ENCODE peak calls at places on chromosome 13, in five cellular contexts. B is CD8-positive, alpha-beta T cell; S is suprapubic skin; T is pancreas; A is Peyer's patch. J is an unnamed sample.

GRCh38 chr13:30846311-30846710 is 59.8 kb upstream of the MEDAG start:
- DNase-seq in A (no peak), S (no peak), B (no peak), T (no peak), J (no peak)

GRCh38 chr13:112881656-112882554 is 87.1 kb upstream of the MCF2L start:
- DNase-seq in T (no peak), B (no peak), S (no peak), A (no peak), J (no peak)

GRCh38 chr13:30806784-30807183 is 71.4 kb downstream of the ALOX5AP start:
- DNase-seq in B (no peak), T (no peak), A (no peak), S (no peak), J (no peak)

GRCh38 chr13:99403458-99403971 is 96.3 kb upstream of the GPR183 start:
- DNase-seq in B (no peak), T (no peak), A (no peak), S (peak; percentile 58), J (no peak)

GRCh38 chr13:42524487-42525034 is 49.4 kb upstream of the TNFSF11 start:
- DNase-seq in S (no peak), B (no peak), A (no peak), T (no peak), J (no peak)

GRCh38 chr13:59979589-59979988 is 184.1 kb downstream of the DIAPH3 start:
- DNase-seq in B (no peak), T (no peak), A (no peak), S (no peak), J (no peak)

GRCh38 chr13:42497798-42498197 is 76.2 kb upstream of the TNFSF11 start:
- DNase-seq in T (no peak), B (no peak), A (no peak), S (no peak), J (peak; percentile 92)

GRCh38 chr13:33610471-33611015 is 207.4 kb upstream of the RFC3 start:
- DNase-seq in B (peak; percentile 14), T (no peak), A (peak; percentile 37), S (no peak), J (no peak)

GRCh38 chr13:94858856-94859811 is 146.8 kb upstream of the SOX21 start:
- DNase-seq in A (no peak), S (peak; percentile 81), T (no peak), B (no peak), J (no peak)

GRCh38 chr13:60226507-60226906 is 62.8 kb upstream of the DIAPH3 start:
- DNase-seq in T (peak; percentile 14), A (no peak), S (no peak), B (no peak), J (peak; percentile 20)

GRCh38 chr13:86960876-86961275 is 710.3 kb upstream of the SLITRK5 start:
- DNase-seq in A (no peak), T (no peak), S (no peak), B (no peak), J (no peak)

GRCh38 chr13:21638319-21639282 is 32.3 kb upstream of the FGF9 start:
- DNase-seq in B (peak; percentile 42), T (no peak), S (no peak), A (no peak), J (peak; percentile 47)

GRCh38 chr13:32147193-32147592 is 115.6 kb downstream of the FRY start:
- DNase-seq in B (no peak), T (no peak), A (no peak), S (no peak), J (no peak)

GRCh38 chr13:101835920-101836319 is 383.4 kb downstream of the ITGBL1 start:
- DNase-seq in T (no peak), B (no peak), S (no peak), A (no peak), J (no peak)
- TF ChIP-seq CTCF in T (no peak), B (no peak), S (no peak), A (no peak), J (no peak)

DNA sequence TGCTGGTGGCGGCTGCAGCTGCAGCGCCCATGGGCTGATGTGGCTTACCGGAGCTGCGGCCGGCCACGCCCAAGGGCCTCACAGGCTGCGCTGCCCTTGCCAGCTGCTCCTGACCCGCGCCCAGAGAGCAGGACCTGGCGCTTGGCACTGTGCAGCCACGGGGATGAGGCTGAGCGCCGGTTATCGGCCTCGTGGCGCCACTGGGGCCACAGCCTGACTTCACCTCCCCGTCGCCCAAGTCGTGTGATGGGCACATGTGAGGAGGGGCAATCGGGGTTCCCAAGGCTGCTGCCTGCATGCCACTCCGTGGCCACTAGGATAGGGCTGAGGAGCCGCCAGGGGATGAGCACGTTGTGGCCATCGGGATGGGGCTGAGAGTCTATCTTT is 77.2 kb upstream of the PABPC3 start:
- DNase-seq in T (no peak), A (no peak), B (no peak), S (no peak), J (no peak)
- H3K4me3 ChIP-seq in T (peak overlapping the region; percentile 39), A (no peak overlapping the region), B (no peak overlapping the region), S (peak overlapping the region; percentile 34), J (no peak overlapping the region)

GRCh38 chr13:29713841-29714240 is 118.4 kb upstream of the SLC7A1 start:
- DNase-seq in B (no peak), A (no peak), S (no peak), T (no peak), J (peak; percentile 29)
- TF ChIP-seq CTCF in B (peak; percentile 52), A (peak; percentile 76), S (peak; percentile 13), T (peak; percentile 34), J (peak; percentile 65)

DNA sequence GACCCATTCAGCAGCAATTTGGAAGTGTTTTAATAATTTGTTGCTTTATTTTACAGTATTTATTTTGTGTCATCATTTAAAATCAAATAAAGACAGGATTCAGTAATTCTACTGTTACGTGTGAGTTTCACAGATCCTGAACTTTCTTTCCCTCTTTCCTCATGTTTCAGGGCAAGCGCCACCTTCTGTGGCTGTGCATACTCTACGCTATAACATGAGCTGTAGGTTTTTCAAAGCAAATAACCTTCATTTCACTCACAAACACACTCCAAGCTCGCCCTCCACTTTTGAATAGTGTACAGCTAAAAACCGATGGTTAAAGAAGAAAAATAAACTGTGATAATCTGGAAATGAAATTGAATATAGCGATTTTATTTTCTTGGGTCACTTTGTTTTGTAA is 753.3 kb downstream of the OLFM4 start:
- DNase-seq in T (no peak), S (no peak), B (no peak), A (no peak), J (no peak)
- H3K4me3 ChIP-seq in T (no peak overlapping the region), S (no peak overlapping the region), B (no peak overlapping the region), A (no peak overlapping the region), J (no peak overlapping the region)

GRCh38 chr13:102566513-102566912 is 30.3 kb upstream of the TPP2 start:
- DNase-seq in B (no peak), T (no peak), A (no peak), S (no peak), J (no peak)
- TF ChIP-seq CTCF in B (no peak), T (no peak), A (no peak), S (no peak), J (no peak)